ENCODE peak calls at places on chromosome 20, in four cellular contexts. P is neural progenitor cell, Q is MM.1S, S is fibroblast of lung. K is an unnamed sample. For H3K4me1, the result is how much of the 10 kb centered on the place peaks cover.

GRCh38 chr20:62900692-62901584 is 25.4 kb downstream of the DIDO1 start:
- DNase-seq in S (peak), Q (peak), P (peak), K (peak)

GRCh38 chr20:63055575-63056235 is 48.9 kb upstream of the BHLHE23 start:
- DNase-seq in Q (no peak), P (no peak), S (no peak), K (no peak)

GRCh38 chr20:64048402-64049044 is 916 bp downstream of the SOX18 start:
- DNase-seq in S (no peak), Q (no peak), P (peak), K (no peak)

GRCh38 chr20:23647346-23647745 is 9.6 kb upstream of the CST3 start:
- DNase-seq in S (no peak), P (no peak), Q (no peak), K (no peak)

GRCh38 chr20:51700809-51701285 is 67.3 kb downstream of the ATP9A start:
- DNase-seq in S (peak), P (peak), Q (peak), K (peak)

GRCh38 chr20:17612287-17612974 is 42.6 kb downstream of the DSTN start:
- DNase-seq in S (peak), Q (no peak), P (no peak), K (no peak)

GRCh38 chr20:48728042-48728837 is 99.6 kb downstream of the PREX1 start:
- DNase-seq in Q (no peak), S (no peak), P (no peak), K (no peak)

GRCh38 chr20:9302073-9302425 is 212.3 kb upstream of the LAMP5 start:
- DNase-seq in P (no peak), S (no peak), Q (no peak), K (no peak)

GRCh38 chr20:53216856-53217576 is 244.9 kb downstream of the TSHZ2 start:
- DNase-seq in S (peak), Q (peak), P (peak), K (peak)

GRCh38 chr20:34334654-34335407 is 28.2 kb upstream of the ITCH start:
- DNase-seq in P (no peak), Q (no peak), S (no peak), K (peak)

GRCh38 chr20:62252342-62252966 is 14.1 kb downstream of the OSBPL2 start:
- DNase-seq in P (no peak), S (no peak), Q (no peak), K (peak)

GRCh38 chr20:51385941-51386530 is 156.5 kb downstream of the NFATC2 start:
- DNase-seq in Q (no peak), S (peak), P (peak), K (peak)

GRCh38 chr20:9323622-9324021 is 190.8 kb upstream of the LAMP5 start:
- DNase-seq in Q (no peak), S (no peak), P (peak), K (peak)

GRCh38 chr20:21503345-21503744 is 10.5 kb downstream of the NKX2-2 start:
- DNase-seq in Q (peak), S (peak), P (no peak), K (peak)

GRCh38 chr20:47370850-47371782 is 14.6 kb upstream of the ZMYND8 start:
- DNase-seq in P (peak), Q (no peak), S (peak), K (peak)

GRCh38 chr20:56247954-56248782 is at the start of gene MC3R:
- DNase-seq in Q (peak), S (peak), P (peak), K (peak)

GRCh38 chr20:52972190-52972937 is at the start of gene TSHZ2:
- DNase-seq in S (peak), Q (peak), P (peak), K (no peak)

GRCh38 chr20:17594443-17594842 is 24.6 kb downstream of the DSTN start:
- DNase-seq in Q (no peak), P (no peak), S (peak), K (peak)

GRCh38 chr20:51800769-51801219 is 1.5 kb downstream of the SALL4 start:
- DNase-seq in Q (no peak), S (peak), P (peak), K (peak)

GRCh38 chr20:23340524-23340923 is 10.1 kb upstream of the NXT1 start:
- DNase-seq in Q (no peak), P (peak), S (peak), K (peak)

GRCh38 chr20:51326241-51326819 is 216.2 kb downstream of the NFATC2 start:
- DNase-seq in S (peak), P (peak), Q (peak), K (no peak)

GRCh38 chr20:52313335-52313963 is 121.9 kb upstream of the ZFP64 start:
- DNase-seq in P (peak), S (peak), Q (no peak), K (peak)

GRCh38 chr20:235891-236290 is 8.8 kb downstream of the DEFB129 start:
- DNase-seq in S (peak), P (peak), Q (no peak), K (peak)

GRCh38 chr20:16243470-16243869 is 329.8 kb downstream of the KIF16B start:
- DNase-seq in S (no peak), Q (no peak), P (no peak), K (no peak)

GRCh38 chr20:43975096-43975768 is 60.6 kb downstream of the TOX2 start:
- DNase-seq in S (peak), P (no peak), Q (no peak), K (peak)

GRCh38 chr20:63461364-63461763 is 11.1 kb downstream of the KCNQ2 start:
- DNase-seq in P (peak), S (no peak), Q (no peak), K (peak)

GRCh38 chr20:17878912-17879602 is 89.5 kb downstream of the SNX5 start:
- DNase-seq in S (no peak), Q (peak), P (no peak), K (no peak)

GRCh38 chr20:64112691-64113443 is 5.5 kb upstream of the NPBWR2 start:
- DNase-seq in Q (no peak), P (no peak), S (no peak), K (no peak)

GRCh38 chr20:63823691-63824311 is 7.3 kb downstream of the ZBTB46 start:
- DNase-seq in Q (no peak), P (no peak), S (no peak), K (no peak)

GRCh38 chr20:55678126-55678525 is 327.2 kb downstream of the CBLN4 start:
- DNase-seq in Q (no peak), P (no peak), S (no peak), K (no peak)

GRCh38 chr20:38863024-38863851 is 57.7 kb downstream of the PPP1R16B start:
- DNase-seq in P (no peak), S (no peak), Q (no peak), K (no peak)

GRCh38 chr20:17873410-17874270 is 95.0 kb downstream of the SNX5 start:
- DNase-seq in Q (no peak), S (peak), P (peak), K (peak)

GRCh38 chr20:51346686-51347485 is 195.6 kb downstream of the NFATC2 start:
- DNase-seq in Q (no peak), P (no peak), S (peak), K (peak)

GRCh38 chr20:35328095-35328685 is 36.0 kb upstream of the FAM83C start:
- DNase-seq in S (no peak), P (no peak), Q (no peak), K (no peak)

GRCh38 chr20:45343867-45344721 is 4.1 kb downstream of the SDC4 start:
- DNase-seq in Q (no peak), P (no peak), S (peak), K (peak)
- H3K9ac ChIP-seq in Q (no peak), P (no peak), S (peak), K (peak)

DNA sequence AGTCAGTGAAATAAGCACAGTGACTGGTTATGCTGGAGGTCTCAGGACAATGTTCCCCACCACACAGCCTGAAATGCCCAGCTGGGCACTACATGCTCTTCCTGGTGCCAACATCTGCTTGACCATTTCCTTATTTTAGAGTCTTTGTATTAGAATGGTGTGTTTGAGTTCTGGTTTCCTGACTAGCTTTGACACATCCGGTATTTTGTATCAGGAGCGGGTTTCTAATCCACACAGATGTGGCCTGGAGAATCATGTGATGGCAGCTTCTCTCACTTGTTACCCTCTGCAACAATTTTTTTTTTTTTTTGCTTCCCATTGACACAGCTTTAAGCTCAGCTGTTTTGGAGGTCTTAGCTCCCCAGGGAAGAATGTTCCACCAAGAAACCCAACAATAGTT is 164.5 kb upstream of the CST7 start:
- DNase-seq in S (no peak), P (no peak), Q (peak), K (no peak)
- H2AFZ ChIP-seq in S (no peak), P (no peak), Q (peak), K (no peak)

GRCh38 chr20:19932170-19932667 is 84.9 kb upstream of the NAA20 start:
- DNase-seq in P (no peak), S (peak), Q (no peak), K (no peak)

GRCh38 chr20:19929749-19930148 is 87.4 kb upstream of the NAA20 start:
- DNase-seq in P (no peak), S (no peak), Q (no peak), K (no peak)

GRCh38 chr20:19930461-19930860 is 86.7 kb upstream of the NAA20 start:
- DNase-seq in P (no peak), Q (no peak), S (no peak), K (no peak)

GRCh38 chr20:19926581-19926980 is 90.6 kb upstream of the NAA20 start:
- DNase-seq in S (peak), Q (no peak), P (no peak), K (no peak)

DNA sequence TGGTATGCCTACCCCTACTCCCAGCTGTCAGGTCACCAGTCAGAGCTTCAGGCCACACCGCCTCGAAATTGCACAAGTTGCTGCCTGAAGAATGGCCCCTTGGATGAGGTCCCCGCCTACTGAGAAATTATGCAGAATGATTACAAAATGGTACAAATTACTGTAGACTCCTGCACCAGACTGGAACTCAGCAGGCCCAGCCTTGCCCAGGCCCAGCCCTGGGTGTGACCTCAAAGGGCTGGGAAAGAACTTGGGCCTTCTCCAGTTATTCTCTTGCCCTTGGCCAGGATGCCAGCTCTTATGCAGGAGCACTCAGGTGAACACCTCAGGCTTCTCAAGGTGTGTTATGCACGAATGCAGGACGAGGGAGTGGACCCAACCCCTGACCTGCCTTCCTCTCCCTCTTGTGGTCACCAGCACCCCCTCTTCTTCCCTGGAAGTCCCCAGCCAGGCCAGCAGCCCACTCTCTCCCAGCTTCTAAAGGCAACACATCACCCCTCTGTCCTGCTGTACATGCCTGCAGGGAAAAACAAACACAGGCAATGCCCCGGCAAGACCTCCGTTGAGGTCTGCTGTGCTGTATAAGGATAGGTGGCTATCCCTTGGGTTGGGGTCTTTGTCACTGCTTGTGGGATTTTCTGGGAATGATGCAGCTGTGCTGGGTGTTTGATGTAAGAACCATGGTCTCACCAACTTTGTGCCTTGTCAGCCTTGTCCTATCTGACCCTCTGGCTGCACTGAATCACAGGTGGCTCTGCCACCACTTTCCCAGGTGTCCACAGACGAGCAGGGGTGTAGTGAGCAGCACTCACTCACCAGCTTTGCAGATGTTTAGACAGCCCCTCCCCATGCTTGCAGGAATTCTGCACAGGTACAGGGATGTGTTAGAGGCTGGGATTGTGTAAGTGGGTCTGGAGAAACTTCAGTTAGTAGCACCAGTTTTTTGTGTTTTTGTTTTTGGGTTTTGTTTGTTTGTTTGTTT is 88.5 kb upstream of the NAA20 start:
- DNase-seq in P (no peak), Q (no peak), S (no peak), K (no peak)
- H3K4me1 ChIP-seq in P (under half), Q (under half), S (under half), K (under half)

DNA sequence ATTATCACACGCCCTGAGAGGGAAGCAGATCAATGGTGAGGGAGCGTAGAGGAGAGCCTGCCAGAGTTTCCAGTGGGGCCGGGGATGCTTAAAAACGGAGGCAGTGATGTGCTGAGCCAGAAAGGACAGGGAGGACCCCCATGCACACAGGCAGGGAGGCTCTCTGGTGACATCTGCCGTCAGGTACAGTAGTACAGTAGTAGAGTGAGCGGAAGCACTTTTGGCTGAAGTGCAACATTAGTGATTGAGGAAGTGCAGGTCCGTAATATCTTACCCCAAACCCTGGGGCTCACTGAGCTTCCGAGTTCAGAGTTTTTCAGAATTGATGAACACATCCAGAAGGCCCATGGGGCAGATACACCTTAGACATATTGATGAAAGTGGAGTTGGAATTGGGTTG is 42.1 kb downstream of the GFRA4 start:
- DNase-seq in P (peak), S (no peak), Q (no peak), K (no peak)
- H3K9ac ChIP-seq in P (no peak), S (no peak), Q (no peak), K (no peak)

DNA sequence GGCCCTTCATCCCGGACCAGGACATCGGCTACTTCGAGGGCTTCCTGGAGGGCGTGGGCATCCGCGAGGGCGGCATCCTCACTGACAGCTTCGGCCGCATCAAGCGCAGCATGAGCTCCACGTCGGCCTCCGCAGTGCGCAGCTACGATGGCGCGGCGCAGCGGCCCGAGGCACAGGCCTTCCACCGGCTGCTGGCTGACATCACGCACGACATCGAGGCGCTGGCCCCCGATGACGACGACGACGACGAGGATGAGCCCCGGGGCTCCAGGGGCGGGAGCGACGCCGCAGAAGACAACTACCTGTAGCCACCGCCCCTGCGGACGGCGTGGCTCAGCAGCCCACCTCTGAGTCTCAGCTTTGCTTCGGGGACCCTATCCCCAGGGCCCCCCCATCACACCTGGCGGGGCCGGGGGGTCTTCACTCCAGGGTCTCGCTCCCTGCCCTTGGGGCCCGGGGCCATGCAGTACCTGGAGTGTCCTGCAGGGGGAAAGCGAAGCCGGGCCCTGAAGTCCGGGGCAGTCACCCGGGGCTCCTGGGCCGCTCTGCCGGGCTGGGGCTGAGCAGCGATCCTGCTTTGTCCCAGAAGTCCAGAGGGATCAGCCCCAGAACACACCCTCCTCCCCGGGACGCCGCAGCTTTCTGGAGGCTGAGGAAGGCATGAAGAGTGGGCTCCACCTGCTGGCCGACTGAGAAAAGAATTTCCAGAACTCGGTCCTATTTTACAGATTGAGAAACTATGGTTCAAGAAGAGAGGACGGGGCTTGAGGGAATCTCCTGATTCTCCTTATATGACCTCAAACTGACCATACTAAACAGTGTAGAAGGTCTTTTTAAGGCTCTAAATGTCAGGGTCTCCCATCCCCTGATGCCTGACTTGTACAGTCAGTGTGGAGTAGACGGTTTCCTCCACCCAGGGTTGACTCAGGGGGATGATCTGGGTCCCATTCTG is 20.8 kb upstream of the HCK start:
- DNase-seq in Q (peak), S (peak), P (peak), K (peak)
- H2AFZ ChIP-seq in Q (no peak), S (no peak), P (peak), K (peak)

DNA sequence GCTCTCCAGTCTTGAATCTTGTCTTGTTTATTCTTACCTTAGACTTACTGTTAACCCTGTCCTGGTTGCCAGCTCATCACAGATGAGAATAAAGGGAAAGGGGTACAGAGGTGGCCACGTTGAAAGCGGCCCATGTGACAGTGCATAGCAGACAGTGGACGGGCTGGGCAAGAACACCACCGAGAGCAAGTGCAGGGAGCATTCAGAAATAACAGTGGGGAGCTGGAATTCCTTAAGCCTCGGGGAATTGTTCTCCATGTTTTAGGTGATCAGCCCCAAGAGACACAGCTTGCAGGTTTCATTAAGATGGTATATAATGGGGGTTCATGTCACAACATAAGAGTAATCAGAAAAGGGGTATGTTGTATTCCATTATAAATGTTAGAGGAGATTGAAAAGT is 35.2 kb downstream of the VAPB start:
- DNase-seq in P (peak), Q (no peak), S (no peak), K (no peak)
- H3K4me1 ChIP-seq in P (under half), Q (under half), S (under half), K (under half)

DNA sequence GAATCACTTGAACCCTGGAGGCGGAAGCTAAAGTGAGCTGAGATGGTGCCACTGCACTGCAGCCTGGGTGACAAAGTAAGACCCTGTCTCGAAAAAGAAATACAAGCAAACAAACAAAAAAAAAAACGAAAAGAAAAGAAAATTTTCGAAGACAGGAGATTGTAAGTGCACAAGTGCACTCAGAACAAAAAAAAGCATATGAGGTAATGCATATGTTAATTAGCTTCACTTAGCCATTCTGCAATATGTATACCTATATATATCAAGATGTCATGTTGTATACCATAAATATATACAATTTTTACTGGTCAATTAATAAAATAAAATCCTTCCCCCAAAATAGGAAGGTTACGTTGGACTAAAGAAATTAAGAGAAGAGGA is 127.5 kb downstream of the RIN2 start:
- DNase-seq in P (no peak), S (no peak), Q (no peak), K (peak)
- H3K9ac ChIP-seq in P (no peak), S (no peak), Q (no peak), K (peak)

GRCh38 chr20:40564997-40565680 is 123.9 kb downstream of the MAFB start:
- DNase-seq in P (no peak), S (peak), Q (no peak), K (peak)
- H2AFZ ChIP-seq in P (no peak), S (no peak), Q (no peak), K (no peak)

GRCh38 chr20:37298190-37298939 is 8.9 kb downstream of the MANBAL start:
- DNase-seq in P (no peak), S (no peak), Q (peak), K (peak)
- H3K4me1 ChIP-seq in P (under half), S (under half), Q (under half), K (under half)